ENCODE peak calls at places on chromosomes 1 and 21, in five cellular contexts. P is CD4-positive, alpha-beta memory T cell; K is CD8-positive, alpha-beta memory T cell; O is esophagus squamous epithelium; I is Panc1. R is an unnamed sample.

GRCh38 chr21:44969965-44970755 is 30.3 kb downstream of the SLX9 start:
- DNase-seq in P (no peak), I (no peak), O (no peak), K (peak; percentile 21), R (no peak)

GRCh38 chr1:200483491-200484143 is 73.8 kb upstream of the ZNF281 start:
- DNase-seq in I (peak; percentile 95), O (no peak), P (no peak), K (no peak), R (no peak)

GRCh38 chr1:117366982-117367768 is at the start of gene MAN1A2:
- DNase-seq in K (peak; percentile 78), P (peak; percentile 84), I (no peak), O (peak; percentile 63), R (peak; percentile 70)

GRCh38 chr1:202012544-202013478 is 2.4 kb downstream of the ELF3 start:
- DNase-seq in I (no peak), O (no peak), P (no peak), K (no peak), R (no peak)

GRCh38 chr1:174397261-174397660 is 50.5 kb upstream of the GPR52 start:
- DNase-seq in I (no peak), P (no peak), K (no peak), O (no peak), R (no peak)

GRCh38 chr1:50971748-50972305 is 1.8 kb downstream of the CDKN2C start:
- DNase-seq in O (no peak), I (no peak), P (no peak), K (no peak), R (no peak)

GRCh38 chr1:115746021-115746690 is 22.4 kb downstream of the CASQ2 start:
- DNase-seq in O (no peak), I (no peak), P (no peak), K (no peak), R (no peak)

GRCh38 chr1:5552787-5553484 is 439.3 kb downstream of the NPHP4 start:
- DNase-seq in O (no peak), I (no peak), P (no peak), K (no peak), R (no peak)

GRCh38 chr1:233635765-233636502 is 22.0 kb downstream of the KCNK1 start:
- DNase-seq in I (no peak), K (no peak), O (no peak), P (no peak), R (no peak)

GRCh38 chr1:38568061-38568857 is 291.3 kb downstream of the RRAGC start:
- DNase-seq in O (no peak), K (no peak), I (no peak), P (no peak), R (no peak)

GRCh38 chr1:241703001-241703400 is 50.9 kb downstream of the WDR64 start:
- DNase-seq in K (no peak), P (no peak), O (no peak), I (no peak), R (no peak)

GRCh38 chr1:88800382-88801051 is 90.8 kb downstream of the GTF2B start:
- DNase-seq in P (peak; percentile 45), K (peak; percentile 21), I (peak; percentile 15), O (no peak), R (peak; percentile 6)

GRCh38 chr1:88801575-88802208 is 89.7 kb downstream of the GTF2B start:
- DNase-seq in P (no peak), O (no peak), K (no peak), I (no peak), R (no peak)

GRCh38 chr1:88802950-88803349 is 88.4 kb downstream of the GTF2B start:
- DNase-seq in I (no peak), K (no peak), O (no peak), P (no peak), R (no peak)

GRCh38 chr1:88802404-88802803 is 89.0 kb downstream of the GTF2B start:
- DNase-seq in O (no peak), K (no peak), P (no peak), I (no peak), R (no peak)

DNA sequence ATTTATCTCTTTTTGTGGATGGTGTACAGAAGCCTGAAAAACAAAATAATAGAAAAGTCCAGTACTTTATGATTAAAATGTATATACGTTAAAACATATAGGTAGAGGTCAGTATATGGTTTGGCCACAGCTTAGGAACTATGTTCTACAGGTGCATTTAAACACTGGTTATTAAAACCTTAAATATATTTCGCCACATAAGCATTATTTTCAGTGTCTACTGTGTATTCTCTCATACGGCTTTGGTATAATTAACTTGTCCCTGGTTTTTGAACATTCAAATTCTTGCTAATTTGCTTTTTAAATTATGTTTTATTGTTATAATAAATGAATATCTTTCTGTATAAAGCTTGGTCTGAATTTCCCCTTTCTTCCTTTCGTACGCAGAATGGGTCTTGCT is 87.9 kb downstream of the GTF2B start:
- DNase-seq in O (no peak), I (no peak), K (no peak), P (no peak), R (no peak)
- H3K36me3 ChIP-seq in O (peaks cover 7% of the 10 kb centered on the region), I (peaks cover 20% of the 10 kb centered on the region), K (peaks cover 10% of the 10 kb centered on the region), P (peaks cover 12% of the 10 kb centered on the region), R (no peaks in the 10 kb centered on the region)

GRCh38 chr1:235864965-235865525 is 1.7 kb downstream of the LYST start:
- DNase-seq in P (no peak), K (no peak), I (no peak), O (no peak), R (no peak)
- H3K4me3 ChIP-seq in P (no peak overlapping the region), K (no peak overlapping the region), I (peak overlapping the region; percentile 98), O (peak overlapping the region; percentile 99), R (peak overlapping the region; percentile 4)

GRCh38 chr1:21249940-21250493 is 40.2 kb downstream of the ECE1 start:
- DNase-seq in I (no peak), P (no peak), K (no peak), O (no peak), R (no peak)
- H3K36me3 ChIP-seq in I (no peaks in the 10 kb centered on the region), P (peaks cover 40% of the 10 kb centered on the region), K (peaks cover 35% of the 10 kb centered on the region), O (peaks cover 11% of the 10 kb centered on the region), R (peaks cover 4% of the 10 kb centered on the region)

GRCh38 chr1:21517161-21517589 is 8.0 kb downstream of the ALPL start:
- DNase-seq in P (no peak), O (no peak), I (no peak), K (no peak), R (no peak)

GRCh38 chr1:21521717-21522060 is 12.5 kb downstream of the ALPL start:
- DNase-seq in I (no peak), K (no peak), O (no peak), P (no peak), R (no peak)

GRCh38 chr1:21517660-21518480 is 8.6 kb downstream of the ALPL start:
- DNase-seq in P (no peak), O (no peak), K (no peak), I (no peak), R (no peak)

GRCh38 chr1:21520899-21521716 is 11.9 kb downstream of the ALPL start:
- DNase-seq in K (no peak), P (no peak), O (no peak), I (no peak), R (no peak)

DNA sequence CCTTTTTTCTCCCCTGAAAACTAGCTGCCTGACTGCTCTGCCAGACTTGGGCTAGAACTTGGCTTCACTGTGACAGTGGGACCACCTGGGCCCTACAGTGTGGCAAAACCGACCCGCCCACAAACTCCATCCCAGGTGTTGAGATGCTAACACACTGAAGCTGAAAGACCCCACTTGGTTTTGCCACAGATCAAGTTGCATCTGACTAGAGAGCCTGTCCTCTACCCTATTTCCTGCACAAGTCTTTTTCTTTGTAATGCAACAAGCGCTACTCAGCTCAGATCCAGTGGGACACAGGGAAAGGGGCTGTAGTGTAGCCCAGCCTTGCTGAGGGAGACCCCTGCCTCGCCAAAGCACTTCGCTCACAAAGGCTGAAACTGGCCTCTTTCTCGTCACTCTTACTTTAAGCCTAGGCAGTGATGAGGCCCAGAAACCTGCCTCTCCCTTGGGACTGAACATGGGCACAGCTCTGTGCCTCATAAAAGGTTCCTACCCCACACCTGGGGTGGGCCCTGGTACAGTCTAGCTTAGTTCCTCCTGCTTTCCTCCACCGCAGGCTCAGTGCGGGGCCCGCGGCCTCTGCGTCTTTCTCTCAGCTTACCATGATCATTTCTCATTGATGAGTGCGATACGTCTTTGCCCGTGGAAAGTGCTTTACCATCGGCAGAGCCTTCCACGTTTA is 9.7 kb downstream of the ALPL start:
- DNase-seq in I (no peak), O (no peak), K (no peak), P (no peak), R (no peak)
- H3K4me3 ChIP-seq in I (no peak overlapping the region), O (no peak overlapping the region), K (no peak overlapping the region), P (no peak overlapping the region), R (no peak overlapping the region)

DNA sequence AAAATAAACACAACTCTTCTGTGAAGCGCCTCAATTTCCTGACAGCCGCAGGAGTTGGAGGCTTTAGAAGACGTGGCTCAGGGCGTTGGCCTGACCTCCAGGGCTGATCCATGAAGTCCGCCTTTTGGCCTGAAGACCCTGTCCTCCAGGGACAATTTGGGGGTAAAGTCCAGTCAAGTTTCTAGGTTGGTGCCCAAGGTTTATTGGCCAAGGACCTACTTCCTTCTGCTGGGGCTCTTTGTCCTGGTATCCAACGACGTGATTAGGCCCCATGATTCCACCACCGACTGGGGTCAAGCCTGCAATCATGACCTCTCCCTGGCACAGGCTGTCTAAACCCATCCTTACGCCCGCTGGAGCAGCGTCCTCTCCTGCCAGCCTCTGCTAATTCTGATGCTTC is 54.9 kb downstream of the PTPRF start:
- DNase-seq in P (no peak), O (no peak), I (no peak), K (no peak), R (no peak)
- H3K36me3 ChIP-seq in P (no peaks in the 10 kb centered on the region), O (peaks cover 5% of the 10 kb centered on the region), I (no peaks in the 10 kb centered on the region), K (no peaks in the 10 kb centered on the region), R (no peaks in the 10 kb centered on the region)

GRCh38 chr1:58905628-58906256 is 121.9 kb upstream of the JUN start:
- DNase-seq in K (no peak), P (no peak), O (no peak), I (no peak), R (no peak)

GRCh38 chr1:58905126-58905490 is 121.3 kb upstream of the JUN start:
- DNase-seq in K (no peak), O (no peak), P (no peak), I (no peak), R (no peak)

GRCh38 chr1:58909162-58909560 is 125.3 kb upstream of the JUN start:
- DNase-seq in I (no peak), O (no peak), P (no peak), K (no peak), R (no peak)

GRCh38 chr1:58908539-58909161 is 124.8 kb upstream of the JUN start:
- DNase-seq in O (no peak), I (no peak), K (no peak), P (no peak), R (no peak)

GRCh38 chr1:58907398-58907797 is 123.6 kb upstream of the JUN start:
- DNase-seq in O (no peak), I (no peak), K (no peak), P (no peak), R (no peak)
- H3K4me3 ChIP-seq in O (no peak overlapping the region), I (no peak overlapping the region), K (no peak overlapping the region), P (no peak overlapping the region), R (no peak overlapping the region)

GRCh38 chr1:42201986-42202385 is 37.4 kb upstream of the GUCA2A start:
- DNase-seq in O (no peak), I (no peak), P (no peak), K (no peak), R (no peak)
- H3K36me3 ChIP-seq in O (no peaks in the 10 kb centered on the region), I (peaks cover 10% of the 10 kb centered on the region), P (peaks cover 10% of the 10 kb centered on the region), K (peaks cover 16% of the 10 kb centered on the region), R (peaks cover 45% of the 10 kb centered on the region)

R was measured in naive thymus-derived CD4-positive, alpha-beta T cell.